ENCODE peak calls at places on chromosomes 11 and 22, in ten cellular contexts. One of them, this sample, is unnamed.

GRCh38 chr22:42630901-42631602 is 9.3 kb downstream of the ATP5MGL start:
- DNase-seq in heart left ventricle: no peak
- DNase-seq in T-cell: no peak
- DNase-seq in NCI-H460: no peak
- DNase-seq in activated gamma-delta T cell treated with anti-CD3 and anti-CD28 coated beads, Interleukin-2, amount 50 U/mL, for 16 hours: no peak
- DNase-seq in vagina: no peak
- DNase-seq in hypothalamus: no peak
- DNase-seq in NCI-H2081 treated with DMSO at 0.1 percent for 48 hours: no peak
- DNase-seq in stimulated activated CD4-positive, alpha-beta T cell treated with anti-CD3 and anti-CD28 coated beads, Interleukin-1b, Interleukin-23, amount 100 ng/mL, for 24 hours: no peak
- DNase-seq in B cell: no peak
- DNase-seq in this sample: no peak

GRCh38 chr22:19867617-19868016 is 12.9 kb upstream of the GNB1L start:
- DNase-seq in B cell: no peak
- DNase-seq in hypothalamus: no peak
- DNase-seq in activated gamma-delta T cell treated with anti-CD3 and anti-CD28 coated beads, Interleukin-2, amount 50 U/mL, for 16 hours: no peak
- DNase-seq in T-cell: no peak
- DNase-seq in stimulated activated CD4-positive, alpha-beta T cell treated with anti-CD3 and anti-CD28 coated beads, Interleukin-1b, Interleukin-23, amount 100 ng/mL, for 24 hours: no peak
- DNase-seq in heart left ventricle: no peak
- DNase-seq in vagina: no peak
- DNase-seq in NCI-H2081 treated with DMSO at 0.1 percent for 48 hours: no peak
- DNase-seq in NCI-H460: no peak
- DNase-seq in this sample: no peak

GRCh38 chr22:40204331-40205116 is 26.8 kb downstream of the TNRC6B start:
- DNase-seq in NCI-H460: peak
- DNase-seq in stimulated activated CD4-positive, alpha-beta T cell treated with anti-CD3 and anti-CD28 coated beads, Interleukin-1b, Interleukin-23, amount 100 ng/mL, for 24 hours: no peak
- DNase-seq in B cell: no peak
- DNase-seq in NCI-H2081 treated with DMSO at 0.1 percent for 48 hours: no peak
- DNase-seq in T-cell: no peak
- DNase-seq in vagina: no peak
- DNase-seq in hypothalamus: no peak
- DNase-seq in activated gamma-delta T cell treated with anti-CD3 and anti-CD28 coated beads, Interleukin-2, amount 50 U/mL, for 16 hours: no peak
- DNase-seq in heart left ventricle: no peak
- DNase-seq in this sample: no peak

GRCh38 chr11:46936138-46937110 is at the start of gene CSTPP1:
- DNase-seq in heart left ventricle: peak
- DNase-seq in stimulated activated CD4-positive, alpha-beta T cell treated with anti-CD3 and anti-CD28 coated beads, Interleukin-1b, Interleukin-23, amount 100 ng/mL, for 24 hours: peak
- DNase-seq in NCI-H2081 treated with DMSO at 0.1 percent for 48 hours: peak
- DNase-seq in hypothalamus: peak
- DNase-seq in vagina: no peak
- DNase-seq in NCI-H460: peak
- DNase-seq in B cell: peak
- DNase-seq in activated gamma-delta T cell treated with anti-CD3 and anti-CD28 coated beads, Interleukin-2, amount 50 U/mL, for 16 hours: peak
- DNase-seq in T-cell: peak
- DNase-seq in this sample: peak

GRCh38 chr11:66915866-66916265 is 42.3 kb downstream of the PC start:
- DNase-seq in T-cell: no peak
- DNase-seq in B cell: no peak
- DNase-seq in NCI-H460: no peak
- DNase-seq in stimulated activated CD4-positive, alpha-beta T cell treated with anti-CD3 and anti-CD28 coated beads, Interleukin-1b, Interleukin-23, amount 100 ng/mL, for 24 hours: no peak
- DNase-seq in heart left ventricle: no peak
- DNase-seq in NCI-H2081 treated with DMSO at 0.1 percent for 48 hours: no peak
- DNase-seq in activated gamma-delta T cell treated with anti-CD3 and anti-CD28 coated beads, Interleukin-2, amount 50 U/mL, for 16 hours: no peak
- DNase-seq in hypothalamus: no peak
- DNase-seq in vagina: no peak
- DNase-seq in this sample: no peak

GRCh38 chr22:31947296-31947695 is 3.0 kb downstream of the YWHAH start:
- DNase-seq in activated gamma-delta T cell treated with anti-CD3 and anti-CD28 coated beads, Interleukin-2, amount 50 U/mL, for 16 hours: no peak
- DNase-seq in T-cell: no peak
- DNase-seq in hypothalamus: no peak
- DNase-seq in B cell: no peak
- DNase-seq in NCI-H2081 treated with DMSO at 0.1 percent for 48 hours: no peak
- DNase-seq in heart left ventricle: no peak
- DNase-seq in vagina: no peak
- DNase-seq in stimulated activated CD4-positive, alpha-beta T cell treated with anti-CD3 and anti-CD28 coated beads, Interleukin-1b, Interleukin-23, amount 100 ng/mL, for 24 hours: no peak
- DNase-seq in NCI-H460: peak
- DNase-seq in this sample: no peak

GRCh38 chr22:37898441-37899181 is 7.5 kb upstream of the MICALL1 start:
- DNase-seq in hypothalamus: peak
- DNase-seq in NCI-H460: no peak
- DNase-seq in activated gamma-delta T cell treated with anti-CD3 and anti-CD28 coated beads, Interleukin-2, amount 50 U/mL, for 16 hours: no peak
- DNase-seq in stimulated activated CD4-positive, alpha-beta T cell treated with anti-CD3 and anti-CD28 coated beads, Interleukin-1b, Interleukin-23, amount 100 ng/mL, for 24 hours: no peak
- DNase-seq in vagina: no peak
- DNase-seq in T-cell: no peak
- DNase-seq in heart left ventricle: no peak
- DNase-seq in NCI-H2081 treated with DMSO at 0.1 percent for 48 hours: no peak
- DNase-seq in B cell: no peak
- DNase-seq in this sample: no peak

GRCh38 chr22:33476716-33477115 is 418.5 kb upstream of the SYN3 start:
- DNase-seq in stimulated activated CD4-positive, alpha-beta T cell treated with anti-CD3 and anti-CD28 coated beads, Interleukin-1b, Interleukin-23, amount 100 ng/mL, for 24 hours: no peak
- DNase-seq in vagina: no peak
- DNase-seq in B cell: no peak
- DNase-seq in hypothalamus: no peak
- DNase-seq in T-cell: no peak
- DNase-seq in NCI-H2081 treated with DMSO at 0.1 percent for 48 hours: no peak
- DNase-seq in heart left ventricle: no peak
- DNase-seq in activated gamma-delta T cell treated with anti-CD3 and anti-CD28 coated beads, Interleukin-2, amount 50 U/mL, for 16 hours: no peak
- DNase-seq in NCI-H460: peak
- DNase-seq in this sample: no peak

GRCh38 chr11:79232346-79232745 is 208.5 kb downstream of the TENM4 start:
- DNase-seq in activated gamma-delta T cell treated with anti-CD3 and anti-CD28 coated beads, Interleukin-2, amount 50 U/mL, for 16 hours: no peak
- DNase-seq in T-cell: no peak
- DNase-seq in hypothalamus: no peak
- DNase-seq in heart left ventricle: no peak
- DNase-seq in NCI-H2081 treated with DMSO at 0.1 percent for 48 hours: no peak
- DNase-seq in NCI-H460: no peak
- DNase-seq in B cell: no peak
- DNase-seq in stimulated activated CD4-positive, alpha-beta T cell treated with anti-CD3 and anti-CD28 coated beads, Interleukin-1b, Interleukin-23, amount 100 ng/mL, for 24 hours: no peak
- DNase-seq in vagina: no peak
- DNase-seq in this sample: no peak

GRCh38 chr22:26673485-26673884 is 16.1 kb downstream of the MIAT start:
- DNase-seq in NCI-H2081 treated with DMSO at 0.1 percent for 48 hours: no peak
- DNase-seq in stimulated activated CD4-positive, alpha-beta T cell treated with anti-CD3 and anti-CD28 coated beads, Interleukin-1b, Interleukin-23, amount 100 ng/mL, for 24 hours: no peak
- DNase-seq in hypothalamus: no peak
- DNase-seq in T-cell: peak
- DNase-seq in B cell: no peak
- DNase-seq in NCI-H460: no peak
- DNase-seq in vagina: no peak
- DNase-seq in heart left ventricle: no peak
- DNase-seq in activated gamma-delta T cell treated with anti-CD3 and anti-CD28 coated beads, Interleukin-2, amount 50 U/mL, for 16 hours: no peak
- DNase-seq in this sample: no peak

GRCh38 chr22:35838849-35839646 is 121.4 kb downstream of the APOL5 start:
- DNase-seq in activated gamma-delta T cell treated with anti-CD3 and anti-CD28 coated beads, Interleukin-2, amount 50 U/mL, for 16 hours: no peak
- DNase-seq in stimulated activated CD4-positive, alpha-beta T cell treated with anti-CD3 and anti-CD28 coated beads, Interleukin-1b, Interleukin-23, amount 100 ng/mL, for 24 hours: no peak
- DNase-seq in vagina: no peak
- DNase-seq in B cell: no peak
- DNase-seq in NCI-H460: no peak
- DNase-seq in NCI-H2081 treated with DMSO at 0.1 percent for 48 hours: no peak
- DNase-seq in heart left ventricle: no peak
- DNase-seq in T-cell: no peak
- DNase-seq in hypothalamus: no peak
- DNase-seq in this sample: peak

GRCh38 chr11:102390667-102391449 is 43.8 kb downstream of the BIRC2 start:
- DNase-seq in vagina: no peak
- DNase-seq in T-cell: peak
- DNase-seq in NCI-H2081 treated with DMSO at 0.1 percent for 48 hours: no peak
- DNase-seq in stimulated activated CD4-positive, alpha-beta T cell treated with anti-CD3 and anti-CD28 coated beads, Interleukin-1b, Interleukin-23, amount 100 ng/mL, for 24 hours: no peak
- DNase-seq in heart left ventricle: peak
- DNase-seq in hypothalamus: peak
- DNase-seq in B cell: peak
- DNase-seq in activated gamma-delta T cell treated with anti-CD3 and anti-CD28 coated beads, Interleukin-2, amount 50 U/mL, for 16 hours: peak
- DNase-seq in NCI-H460: peak
- DNase-seq in this sample: peak

GRCh38 chr22:35258144-35258988 is 1.1 kb downstream of the HMGXB4 start:
- DNase-seq in T-cell: no peak
- DNase-seq in stimulated activated CD4-positive, alpha-beta T cell treated with anti-CD3 and anti-CD28 coated beads, Interleukin-1b, Interleukin-23, amount 100 ng/mL, for 24 hours: no peak
- DNase-seq in heart left ventricle: peak
- DNase-seq in NCI-H2081 treated with DMSO at 0.1 percent for 48 hours: no peak
- DNase-seq in NCI-H460: no peak
- DNase-seq in B cell: no peak
- DNase-seq in activated gamma-delta T cell treated with anti-CD3 and anti-CD28 coated beads, Interleukin-2, amount 50 U/mL, for 16 hours: no peak
- DNase-seq in hypothalamus: no peak
- DNase-seq in vagina: no peak
- DNase-seq in this sample: no peak

GRCh38 chr11:3022300-3022967 is 30.3 kb upstream of the NAP1L4 start:
- DNase-seq in NCI-H460: no peak
- DNase-seq in hypothalamus: no peak
- DNase-seq in heart left ventricle: no peak
- DNase-seq in activated gamma-delta T cell treated with anti-CD3 and anti-CD28 coated beads, Interleukin-2, amount 50 U/mL, for 16 hours: no peak
- DNase-seq in T-cell: no peak
- DNase-seq in vagina: no peak
- DNase-seq in NCI-H2081 treated with DMSO at 0.1 percent for 48 hours: no peak
- DNase-seq in B cell: no peak
- DNase-seq in stimulated activated CD4-positive, alpha-beta T cell treated with anti-CD3 and anti-CD28 coated beads, Interleukin-1b, Interleukin-23, amount 100 ng/mL, for 24 hours: no peak
- DNase-seq in this sample: no peak

GRCh38 chr11:69866648-69867047 is 47.4 kb upstream of the FGF3 start:
- DNase-seq in heart left ventricle: no peak
- DNase-seq in hypothalamus: no peak
- DNase-seq in B cell: no peak
- DNase-seq in NCI-H460: no peak
- DNase-seq in stimulated activated CD4-positive, alpha-beta T cell treated with anti-CD3 and anti-CD28 coated beads, Interleukin-1b, Interleukin-23, amount 100 ng/mL, for 24 hours: no peak
- DNase-seq in T-cell: no peak
- DNase-seq in activated gamma-delta T cell treated with anti-CD3 and anti-CD28 coated beads, Interleukin-2, amount 50 U/mL, for 16 hours: no peak
- DNase-seq in vagina: no peak
- DNase-seq in NCI-H2081 treated with DMSO at 0.1 percent for 48 hours: no peak
- DNase-seq in this sample: no peak

GRCh38 chr22:45903355-45904149 is 73.4 kb downstream of the WNT7B start:
- DNase-seq in stimulated activated CD4-positive, alpha-beta T cell treated with anti-CD3 and anti-CD28 coated beads, Interleukin-1b, Interleukin-23, amount 100 ng/mL, for 24 hours: no peak
- DNase-seq in B cell: no peak
- DNase-seq in NCI-H2081 treated with DMSO at 0.1 percent for 48 hours: no peak
- DNase-seq in heart left ventricle: no peak
- DNase-seq in hypothalamus: no peak
- DNase-seq in T-cell: no peak
- DNase-seq in vagina: no peak
- DNase-seq in activated gamma-delta T cell treated with anti-CD3 and anti-CD28 coated beads, Interleukin-2, amount 50 U/mL, for 16 hours: no peak
- DNase-seq in NCI-H460: no peak
- DNase-seq in this sample: no peak

GRCh38 chr11:74226907-74227306 is 55.8 kb downstream of the PPME1 start:
- DNase-seq in activated gamma-delta T cell treated with anti-CD3 and anti-CD28 coated beads, Interleukin-2, amount 50 U/mL, for 16 hours: no peak
- DNase-seq in NCI-H460: no peak
- DNase-seq in T-cell: no peak
- DNase-seq in NCI-H2081 treated with DMSO at 0.1 percent for 48 hours: no peak
- DNase-seq in stimulated activated CD4-positive, alpha-beta T cell treated with anti-CD3 and anti-CD28 coated beads, Interleukin-1b, Interleukin-23, amount 100 ng/mL, for 24 hours: no peak
- DNase-seq in hypothalamus: no peak
- DNase-seq in vagina: no peak
- DNase-seq in B cell: no peak
- DNase-seq in heart left ventricle: peak
- DNase-seq in this sample: no peak

GRCh38 chr11:46112961-46113617 is 8.2 kb downstream of the PHF21A start:
- DNase-seq in T-cell: no peak
- DNase-seq in heart left ventricle: peak
- DNase-seq in NCI-H460: peak
- DNase-seq in B cell: no peak
- DNase-seq in vagina: no peak
- DNase-seq in hypothalamus: no peak
- DNase-seq in activated gamma-delta T cell treated with anti-CD3 and anti-CD28 coated beads, Interleukin-2, amount 50 U/mL, for 16 hours: no peak
- DNase-seq in NCI-H2081 treated with DMSO at 0.1 percent for 48 hours: no peak
- DNase-seq in stimulated activated CD4-positive, alpha-beta T cell treated with anti-CD3 and anti-CD28 coated beads, Interleukin-1b, Interleukin-23, amount 100 ng/mL, for 24 hours: peak
- DNase-seq in this sample: no peak

GRCh38 chr22:39242809-39243442 is 1.9 kb downstream of the PDGFB start:
- DNase-seq in activated gamma-delta T cell treated with anti-CD3 and anti-CD28 coated beads, Interleukin-2, amount 50 U/mL, for 16 hours: no peak
- DNase-seq in heart left ventricle: no peak
- DNase-seq in vagina: no peak
- DNase-seq in hypothalamus: no peak
- DNase-seq in stimulated activated CD4-positive, alpha-beta T cell treated with anti-CD3 and anti-CD28 coated beads, Interleukin-1b, Interleukin-23, amount 100 ng/mL, for 24 hours: no peak
- DNase-seq in T-cell: peak
- DNase-seq in NCI-H2081 treated with DMSO at 0.1 percent for 48 hours: no peak
- DNase-seq in NCI-H460: no peak
- DNase-seq in B cell: no peak
- DNase-seq in this sample: no peak